ENCODE peak calls at places on chromosomes 1 and 21, in ten cellular contexts. One of them, this sample, is unnamed. For H3K9me3, the result is how much of the 10 kb centered on the place peaks cover.

GRCh38 chr1:248828845-248829244 is 3.1 kb upstream of the SH3BP5L start:
- DNase-seq in AG04450: no peak
- DNase-seq in body of pancreas: no peak
- DNase-seq in PC-9: peak
- DNase-seq in SJSA1: no peak
- DNase-seq in esophagus squamous epithelium: no peak
- DNase-seq in CD4-positive, alpha-beta memory T cell: no peak
- DNase-seq in Panc1: no peak
- DNase-seq in naive thymus-derived CD4-positive, alpha-beta T cell: no peak
- DNase-seq in cardiac muscle cell: no peak
- DNase-seq in this sample: no peak

GRCh38 chr1:59261537-59261936 is 35.4 kb upstream of the FGGY start:
- DNase-seq in AG04450: no peak
- DNase-seq in body of pancreas: no peak
- DNase-seq in PC-9: no peak
- DNase-seq in SJSA1: no peak
- DNase-seq in esophagus squamous epithelium: no peak
- DNase-seq in CD4-positive, alpha-beta memory T cell: no peak
- DNase-seq in Panc1: no peak
- DNase-seq in naive thymus-derived CD4-positive, alpha-beta T cell: no peak
- DNase-seq in cardiac muscle cell: no peak
- DNase-seq in this sample: no peak

GRCh38 chr1:66503841-66504470 is 30.0 kb upstream of the SGIP1 start:
- DNase-seq in AG04450: no peak
- DNase-seq in body of pancreas: peak
- DNase-seq in PC-9: no peak
- DNase-seq in SJSA1: peak
- DNase-seq in esophagus squamous epithelium: no peak
- DNase-seq in CD4-positive, alpha-beta memory T cell: peak
- DNase-seq in Panc1: no peak
- DNase-seq in naive thymus-derived CD4-positive, alpha-beta T cell: peak
- DNase-seq in cardiac muscle cell: peak
- DNase-seq in this sample: no peak

GRCh38 chr1:150621497-150622113 is 7.8 kb downstream of the ENSA start:
- DNase-seq in AG04450: no peak
- DNase-seq in body of pancreas: peak
- DNase-seq in PC-9: no peak
- DNase-seq in SJSA1: no peak
- DNase-seq in esophagus squamous epithelium: no peak
- DNase-seq in CD4-positive, alpha-beta memory T cell: peak
- DNase-seq in Panc1: no peak
- DNase-seq in naive thymus-derived CD4-positive, alpha-beta T cell: peak
- DNase-seq in cardiac muscle cell: peak
- DNase-seq in this sample: no peak

GRCh38 chr1:1200876-1201810 is 5.2 kb downstream of the TNFRSF18 start:
- DNase-seq in AG04450: peak
- DNase-seq in body of pancreas: no peak
- DNase-seq in PC-9: no peak
- DNase-seq in SJSA1: no peak
- DNase-seq in esophagus squamous epithelium: no peak
- DNase-seq in CD4-positive, alpha-beta memory T cell: peak
- DNase-seq in Panc1: no peak
- DNase-seq in naive thymus-derived CD4-positive, alpha-beta T cell: peak
- DNase-seq in cardiac muscle cell: peak
- DNase-seq in this sample: peak

GRCh38 chr1:209675567-209676154 is 449 bp downstream of the G0S2 start:
- DNase-seq in AG04450: no peak
- DNase-seq in body of pancreas: peak
- DNase-seq in PC-9: no peak
- DNase-seq in SJSA1: no peak
- DNase-seq in esophagus squamous epithelium: no peak
- DNase-seq in CD4-positive, alpha-beta memory T cell: no peak
- DNase-seq in Panc1: no peak
- DNase-seq in naive thymus-derived CD4-positive, alpha-beta T cell: no peak
- DNase-seq in cardiac muscle cell: peak
- DNase-seq in this sample: no peak

GRCh38 chr1:3678361-3679097 is 26.2 kb downstream of the TP73 start:
- DNase-seq in AG04450: no peak
- DNase-seq in body of pancreas: no peak
- DNase-seq in PC-9: peak
- DNase-seq in SJSA1: no peak
- DNase-seq in esophagus squamous epithelium: no peak
- DNase-seq in CD4-positive, alpha-beta memory T cell: no peak
- DNase-seq in Panc1: no peak
- DNase-seq in naive thymus-derived CD4-positive, alpha-beta T cell: no peak
- DNase-seq in cardiac muscle cell: no peak
- DNase-seq in this sample: no peak

GRCh38 chr1:229848762-229849677 is 218.0 kb upstream of the GALNT2 start:
- DNase-seq in AG04450: no peak
- DNase-seq in body of pancreas: peak
- DNase-seq in PC-9: no peak
- DNase-seq in SJSA1: no peak
- DNase-seq in esophagus squamous epithelium: no peak
- DNase-seq in CD4-positive, alpha-beta memory T cell: no peak
- DNase-seq in Panc1: no peak
- DNase-seq in naive thymus-derived CD4-positive, alpha-beta T cell: peak
- DNase-seq in cardiac muscle cell: peak
- DNase-seq in this sample: no peak

GRCh38 chr1:209785592-209785991 is 1.2 kb upstream of the C1orf74 start:
- DNase-seq in AG04450: no peak
- DNase-seq in body of pancreas: no peak
- DNase-seq in PC-9: no peak
- DNase-seq in SJSA1: no peak
- DNase-seq in esophagus squamous epithelium: no peak
- DNase-seq in CD4-positive, alpha-beta memory T cell: no peak
- DNase-seq in Panc1: no peak
- DNase-seq in naive thymus-derived CD4-positive, alpha-beta T cell: no peak
- DNase-seq in cardiac muscle cell: no peak
- DNase-seq in this sample: no peak

GRCh38 chr1:84174051-84174556 is 30.0 kb downstream of the PRKACB start:
- DNase-seq in AG04450: no peak
- DNase-seq in body of pancreas: no peak
- DNase-seq in PC-9: peak
- DNase-seq in SJSA1: peak
- DNase-seq in esophagus squamous epithelium: no peak
- DNase-seq in CD4-positive, alpha-beta memory T cell: no peak
- DNase-seq in Panc1: peak
- DNase-seq in naive thymus-derived CD4-positive, alpha-beta T cell: no peak
- DNase-seq in cardiac muscle cell: no peak
- DNase-seq in this sample: no peak

GRCh38 chr21:36965720-36966065 is 776 bp downstream of the HLCS start:
- DNase-seq in AG04450: no peak
- DNase-seq in body of pancreas: no peak
- DNase-seq in PC-9: no peak
- DNase-seq in SJSA1: no peak
- DNase-seq in esophagus squamous epithelium: no peak
- DNase-seq in CD4-positive, alpha-beta memory T cell: no peak
- DNase-seq in Panc1: no peak
- DNase-seq in naive thymus-derived CD4-positive, alpha-beta T cell: no peak
- DNase-seq in cardiac muscle cell: no peak
- DNase-seq in this sample: no peak

GRCh38 chr1:203682401-203683383 is 56.1 kb downstream of the ATP2B4 start:
- DNase-seq in AG04450: no peak
- DNase-seq in body of pancreas: no peak
- DNase-seq in PC-9: no peak
- DNase-seq in SJSA1: no peak
- DNase-seq in esophagus squamous epithelium: no peak
- DNase-seq in CD4-positive, alpha-beta memory T cell: peak
- DNase-seq in Panc1: no peak
- DNase-seq in naive thymus-derived CD4-positive, alpha-beta T cell: peak
- DNase-seq in cardiac muscle cell: peak
- DNase-seq in this sample: peak

GRCh38 chr1:193771596-193771995 is 585.2 kb upstream of the B3GALT2 start:
- DNase-seq in AG04450: no peak
- DNase-seq in body of pancreas: no peak
- DNase-seq in PC-9: no peak
- DNase-seq in SJSA1: no peak
- DNase-seq in esophagus squamous epithelium: no peak
- DNase-seq in CD4-positive, alpha-beta memory T cell: no peak
- DNase-seq in Panc1: no peak
- DNase-seq in naive thymus-derived CD4-positive, alpha-beta T cell: no peak
- DNase-seq in cardiac muscle cell: no peak
- DNase-seq in this sample: no peak

GRCh38 chr1:159088050-159088449 is 11.5 kb upstream of the AIM2 start:
- DNase-seq in AG04450: peak
- DNase-seq in body of pancreas: no peak
- DNase-seq in PC-9: no peak
- DNase-seq in SJSA1: no peak
- DNase-seq in esophagus squamous epithelium: no peak
- DNase-seq in CD4-positive, alpha-beta memory T cell: no peak
- DNase-seq in Panc1: no peak
- DNase-seq in naive thymus-derived CD4-positive, alpha-beta T cell: no peak
- DNase-seq in cardiac muscle cell: no peak
- DNase-seq in this sample: no peak

GRCh38 chr1:106747791-106748190 is 308.7 kb upstream of the PRMT6 start:
- DNase-seq in AG04450: no peak
- DNase-seq in body of pancreas: no peak
- DNase-seq in PC-9: no peak
- DNase-seq in SJSA1: no peak
- DNase-seq in esophagus squamous epithelium: no peak
- DNase-seq in CD4-positive, alpha-beta memory T cell: no peak
- DNase-seq in Panc1: no peak
- DNase-seq in naive thymus-derived CD4-positive, alpha-beta T cell: no peak
- DNase-seq in cardiac muscle cell: no peak
- DNase-seq in this sample: no peak

GRCh38 chr1:106749906-106750305 is 306.6 kb upstream of the PRMT6 start:
- DNase-seq in AG04450: no peak
- DNase-seq in body of pancreas: no peak
- DNase-seq in PC-9: no peak
- DNase-seq in SJSA1: no peak
- DNase-seq in esophagus squamous epithelium: no peak
- DNase-seq in CD4-positive, alpha-beta memory T cell: no peak
- DNase-seq in Panc1: no peak
- DNase-seq in naive thymus-derived CD4-positive, alpha-beta T cell: no peak
- DNase-seq in cardiac muscle cell: no peak
- DNase-seq in this sample: no peak

GRCh38 chr1:106748581-106748980 is 307.9 kb upstream of the PRMT6 start:
- DNase-seq in AG04450: no peak
- DNase-seq in body of pancreas: no peak
- DNase-seq in PC-9: no peak
- DNase-seq in SJSA1: no peak
- DNase-seq in esophagus squamous epithelium: no peak
- DNase-seq in CD4-positive, alpha-beta memory T cell: no peak
- DNase-seq in Panc1: no peak
- DNase-seq in naive thymus-derived CD4-positive, alpha-beta T cell: no peak
- DNase-seq in cardiac muscle cell: no peak
- DNase-seq in this sample: no peak

GRCh38 chr1:106746448-106747085 is 309.9 kb upstream of the PRMT6 start:
- DNase-seq in AG04450: no peak
- DNase-seq in body of pancreas: no peak
- DNase-seq in PC-9: no peak
- DNase-seq in SJSA1: no peak
- DNase-seq in esophagus squamous epithelium: no peak
- DNase-seq in CD4-positive, alpha-beta memory T cell: no peak
- DNase-seq in Panc1: no peak
- DNase-seq in naive thymus-derived CD4-positive, alpha-beta T cell: no peak
- DNase-seq in cardiac muscle cell: no peak
- DNase-seq in this sample: no peak

DNA sequence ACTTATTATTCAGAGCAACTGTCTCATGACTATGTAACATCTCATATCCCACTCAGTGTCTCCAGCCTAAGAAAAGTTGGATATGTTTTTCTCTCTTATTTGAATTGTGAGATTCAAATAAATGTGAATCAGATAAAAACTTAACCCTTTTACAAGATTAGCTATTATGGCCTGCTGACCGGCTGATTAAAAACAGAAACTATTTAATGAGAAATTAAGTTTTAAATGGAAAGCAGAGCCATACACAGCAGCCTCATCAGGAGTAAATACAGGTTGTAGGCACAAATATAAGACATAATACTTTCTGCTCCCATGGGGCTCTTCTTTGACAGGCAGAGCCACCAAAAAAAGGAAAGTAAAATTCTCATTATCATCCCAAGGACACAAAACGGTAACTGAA is 307.0 kb upstream of the PRMT6 start:
- DNase-seq in AG04450: no peak
- DNase-seq in body of pancreas: no peak
- DNase-seq in PC-9: no peak
- DNase-seq in SJSA1: no peak
- DNase-seq in esophagus squamous epithelium: no peak
- DNase-seq in CD4-positive, alpha-beta memory T cell: no peak
- DNase-seq in Panc1: no peak
- DNase-seq in naive thymus-derived CD4-positive, alpha-beta T cell: no peak
- DNase-seq in cardiac muscle cell: no peak
- DNase-seq in this sample: no peak
- H3K9me3 ChIP-seq in AG04450: under half
- H3K9me3 ChIP-seq in body of pancreas: under half
- H3K9me3 ChIP-seq in PC-9: under half
- H3K9me3 ChIP-seq in SJSA1: under half
- H3K9me3 ChIP-seq in esophagus squamous epithelium: under half
- H3K9me3 ChIP-seq in CD4-positive, alpha-beta memory T cell: under half
- H3K9me3 ChIP-seq in Panc1: under half
- H3K9me3 ChIP-seq in naive thymus-derived CD4-positive, alpha-beta T cell: under half
- H3K9me3 ChIP-seq in cardiac muscle cell: under half
- H3K9me3 ChIP-seq in this sample: under half

GRCh38 chr1:93467606-93468005 is 19.7 kb downstream of the FNBP1L start:
- DNase-seq in AG04450: no peak
- DNase-seq in body of pancreas: no peak
- DNase-seq in PC-9: no peak
- DNase-seq in SJSA1: no peak
- DNase-seq in esophagus squamous epithelium: no peak
- DNase-seq in CD4-positive, alpha-beta memory T cell: no peak
- DNase-seq in Panc1: no peak
- DNase-seq in naive thymus-derived CD4-positive, alpha-beta T cell: no peak
- DNase-seq in cardiac muscle cell: no peak
- DNase-seq in this sample: no peak
- H3K9me3 ChIP-seq in AG04450: under half
- H3K9me3 ChIP-seq in body of pancreas: under half
- H3K9me3 ChIP-seq in PC-9: under half
- H3K9me3 ChIP-seq in SJSA1: under half
- H3K9me3 ChIP-seq in esophagus squamous epithelium: under half
- H3K9me3 ChIP-seq in CD4-positive, alpha-beta memory T cell: under half
- H3K9me3 ChIP-seq in Panc1: under half
- H3K9me3 ChIP-seq in naive thymus-derived CD4-positive, alpha-beta T cell: under half
- H3K9me3 ChIP-seq in cardiac muscle cell: under half
- H3K9me3 ChIP-seq in this sample: under half

DNA sequence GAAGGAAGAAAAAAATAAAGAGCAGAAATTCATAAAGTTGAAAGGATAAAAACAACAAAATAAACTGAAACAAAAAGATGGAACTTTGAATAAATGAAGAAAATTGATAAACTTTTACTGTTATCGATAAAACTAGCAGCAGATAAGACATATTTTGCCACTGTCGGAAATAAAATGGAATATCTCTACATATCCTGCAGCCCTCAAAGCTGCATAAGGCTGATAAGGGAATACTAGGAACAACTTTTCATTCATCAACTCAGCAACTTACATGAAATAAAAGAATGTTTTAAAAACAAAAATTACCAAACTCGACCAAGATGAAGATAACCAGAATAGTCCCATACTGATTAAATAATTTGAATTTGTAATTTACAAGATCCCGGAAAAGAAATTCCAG is 48.0 kb upstream of the GRIK1 start:
- DNase-seq in AG04450: no peak
- DNase-seq in body of pancreas: no peak
- DNase-seq in PC-9: no peak
- DNase-seq in SJSA1: no peak
- DNase-seq in esophagus squamous epithelium: no peak
- DNase-seq in CD4-positive, alpha-beta memory T cell: no peak
- DNase-seq in Panc1: no peak
- DNase-seq in naive thymus-derived CD4-positive, alpha-beta T cell: no peak
- DNase-seq in cardiac muscle cell: no peak
- DNase-seq in this sample: no peak
- H3K9me3 ChIP-seq in AG04450: under half
- H3K9me3 ChIP-seq in body of pancreas: under half
- H3K9me3 ChIP-seq in PC-9: under half
- H3K9me3 ChIP-seq in SJSA1: under half
- H3K9me3 ChIP-seq in esophagus squamous epithelium: under half
- H3K9me3 ChIP-seq in CD4-positive, alpha-beta memory T cell: under half
- H3K9me3 ChIP-seq in Panc1: under half
- H3K9me3 ChIP-seq in naive thymus-derived CD4-positive, alpha-beta T cell: under half
- H3K9me3 ChIP-seq in cardiac muscle cell: under half
- H3K9me3 ChIP-seq in this sample: under half

GRCh38 chr1:235670157-235670776 is 20.7 kb upstream of the GNG4 start:
- DNase-seq in AG04450: no peak
- DNase-seq in body of pancreas: no peak
- DNase-seq in PC-9: no peak
- DNase-seq in SJSA1: no peak
- DNase-seq in esophagus squamous epithelium: no peak
- DNase-seq in CD4-positive, alpha-beta memory T cell: no peak
- DNase-seq in Panc1: no peak
- DNase-seq in naive thymus-derived CD4-positive, alpha-beta T cell: no peak
- DNase-seq in cardiac muscle cell: no peak
- DNase-seq in this sample: no peak
- H3K9me3 ChIP-seq in AG04450: under half
- H3K9me3 ChIP-seq in body of pancreas: under half
- H3K9me3 ChIP-seq in PC-9: under half
- H3K9me3 ChIP-seq in SJSA1: under half
- H3K9me3 ChIP-seq in esophagus squamous epithelium: under half
- H3K9me3 ChIP-seq in CD4-positive, alpha-beta memory T cell: under half
- H3K9me3 ChIP-seq in Panc1: under half
- H3K9me3 ChIP-seq in naive thymus-derived CD4-positive, alpha-beta T cell: under half
- H3K9me3 ChIP-seq in cardiac muscle cell: under half
- H3K9me3 ChIP-seq in this sample: under half